ENCODE peak calls at places on chromosomes 3 and 15, in eight cellular contexts. L is mesenchymal stem cell; V is neural progenitor cell; Z is right cardiac atrium; P is tibial artery; O is CD8-positive, alpha-beta T cell; S is neuronal stem cell; R is CD4-positive, CD25-positive, alpha-beta regulatory T cell. I is an unnamed sample. For H3K27me3 and H3K4me1, the result is how much of the 10 kb centered on the place peaks cover.

GRCh38 chr15:79357566-79357965 is 46.7 kb downstream of the TMED3 start:
- DNase-seq in L (no peak), V (no peak), Z (no peak), P (no peak), O (no peak), S (no peak), R (no peak), I (no peak)

GRCh38 chr3:36663666-36664291 is 100.6 kb downstream of the DCLK3 start:
- DNase-seq in L (peak), V (no peak), Z (no peak), P (no peak), O (no peak), S (no peak), R (no peak), I (no peak)

GRCh38 chr3:140378571-140379340 is 299.1 kb upstream of the TRIM42 start:
- DNase-seq in L (no peak), V (no peak), Z (no peak), P (no peak), O (no peak), S (no peak), R (no peak), I (no peak)

GRCh38 chr3:69941439-69942176 is 57.9 kb upstream of the SAMMSON start:
- DNase-seq in L (peak), V (no peak), Z (no peak), P (no peak), O (no peak), S (no peak), R (no peak), I (no peak)

GRCh38 chr3:72071624-72072023 is 286.7 kb upstream of the PROK2 start:
- DNase-seq in L (no peak), V (no peak), Z (no peak), P (no peak), O (no peak), S (no peak), R (no peak), I (no peak)

GRCh38 chr3:135853981-135854380 is 111.5 kb upstream of the PPP2R3A start:
- DNase-seq in L (no peak), V (no peak), Z (no peak), P (no peak), O (no peak), S (no peak), R (no peak), I (no peak)

GRCh38 chr3:141728355-141728892 is 9.7 kb upstream of the RNF7 start:
- DNase-seq in L (no peak), V (no peak), Z (no peak), P (no peak), O (no peak), S (no peak), R (no peak), I (no peak)

GRCh38 chr3:11698326-11699082 is 54.8 kb upstream of the VGLL4 start:
- DNase-seq in L (no peak), V (no peak), Z (no peak), P (no peak), O (no peak), S (no peak), R (no peak), I (no peak)

GRCh38 chr3:140186421-140186920 is 251.5 kb downstream of the CLSTN2 start:
- DNase-seq in L (no peak), V (no peak), Z (no peak), P (no peak), O (no peak), S (no peak), R (no peak), I (no peak)

GRCh38 chr3:193207290-193207689 is 33.7 kb upstream of the PLAAT1 start:
- DNase-seq in L (peak), V (no peak), Z (no peak), P (no peak), O (no peak), S (no peak), R (no peak), I (no peak)

GRCh38 chr15:68408526-68408925 is 23.4 kb downstream of the ITGA11 start:
- DNase-seq in L (no peak), V (no peak), Z (no peak), P (no peak), O (no peak), S (no peak), R (no peak), I (no peak)

GRCh38 chr15:67931861-67932260 is 92.0 kb upstream of the RNU6-1 start:
- DNase-seq in L (peak), V (no peak), Z (no peak), P (no peak), O (no peak), S (no peak), R (no peak), I (no peak)

GRCh38 chr3:161163297-161163696 is 57.8 kb upstream of the NMD3 start:
- DNase-seq in L (peak), V (no peak), Z (no peak), P (no peak), O (no peak), S (no peak), R (no peak), I (no peak)

GRCh38 chr3:128492353-128493220 is at the start of gene GATA2:
- DNase-seq in L (no peak), V (peak), Z (peak), P (peak), O (no peak), S (no peak), R (no peak), I (no peak)

GRCh38 chr3:58463942-58464271 is 28.0 kb upstream of the KCTD6 start:
- DNase-seq in L (no peak), V (no peak), Z (no peak), P (no peak), O (no peak), S (no peak), R (no peak), I (no peak)

GRCh38 chr3:182760576-182761164 is 32.6 kb upstream of the ATP11B start:
- DNase-seq in L (no peak), V (no peak), Z (no peak), P (no peak), O (no peak), S (no peak), R (no peak), I (no peak)

GRCh38 chr3:174355505-174355904 is 503.6 kb upstream of the NAALADL2 start:
- DNase-seq in L (peak), V (peak), Z (no peak), P (no peak), O (no peak), S (peak), R (no peak), I (no peak)

GRCh38 chr3:124117486-124117885 is 125.6 kb upstream of the ROPN1 start:
- DNase-seq in L (peak), V (no peak), Z (peak), P (peak), O (no peak), S (no peak), R (no peak), I (peak)

GRCh38 chr15:98778263-98778959 is 130.1 kb downstream of the IGF1R start:
- DNase-seq in L (no peak), V (no peak), Z (no peak), P (no peak), O (no peak), S (no peak), R (no peak), I (no peak)

GRCh38 chr3:196222876-196223595 is 6.7 kb downstream of the SLC51A start:
- DNase-seq in L (no peak), V (no peak), Z (no peak), P (no peak), O (no peak), S (no peak), R (no peak), I (no peak)

GRCh38 chr3:26293351-26293750 is 329.2 kb upstream of the LRRC3B start:
- DNase-seq in L (no peak), V (no peak), Z (no peak), P (no peak), O (no peak), S (no peak), R (no peak), I (no peak)

GRCh38 chr15:36778516-36778915 is 199.1 kb downstream of the CDIN1 start:
- DNase-seq in L (no peak), V (no peak), Z (no peak), P (no peak), O (no peak), S (no peak), R (no peak), I (no peak)

GRCh38 chr3:156180077-156180476 is 59.7 kb downstream of the KCNAB1 start:
- DNase-seq in L (peak), V (no peak), Z (no peak), P (no peak), O (no peak), S (no peak), R (no peak), I (no peak)

GRCh38 chr3:43867673-43868072 is 176.9 kb downstream of the ABHD5 start:
- DNase-seq in L (peak), V (no peak), Z (no peak), P (no peak), O (no peak), S (no peak), R (no peak), I (peak)

GRCh38 chr15:72237286-72238224 is 6.6 kb upstream of the PKM start:
- DNase-seq in L (peak), V (no peak), Z (peak), P (peak), O (peak), S (no peak), R (no peak), I (peak)

GRCh38 chr3:40387001-40387894 is at the start of gene ENTPD3:
- DNase-seq in L (peak), V (peak), Z (peak), P (no peak), O (peak), S (peak), R (peak), I (peak)

GRCh38 chr3:149174901-149175300 is 45.5 kb downstream of the HPS3 start:
- DNase-seq in L (no peak), V (peak), Z (no peak), P (no peak), O (no peak), S (no peak), R (no peak), I (no peak)

GRCh38 chr3:55167586-55168317 is 239.9 kb upstream of the LRTM1 start:
- DNase-seq in L (peak), V (no peak), Z (no peak), P (no peak), O (no peak), S (no peak), R (no peak), I (no peak)

DNA sequence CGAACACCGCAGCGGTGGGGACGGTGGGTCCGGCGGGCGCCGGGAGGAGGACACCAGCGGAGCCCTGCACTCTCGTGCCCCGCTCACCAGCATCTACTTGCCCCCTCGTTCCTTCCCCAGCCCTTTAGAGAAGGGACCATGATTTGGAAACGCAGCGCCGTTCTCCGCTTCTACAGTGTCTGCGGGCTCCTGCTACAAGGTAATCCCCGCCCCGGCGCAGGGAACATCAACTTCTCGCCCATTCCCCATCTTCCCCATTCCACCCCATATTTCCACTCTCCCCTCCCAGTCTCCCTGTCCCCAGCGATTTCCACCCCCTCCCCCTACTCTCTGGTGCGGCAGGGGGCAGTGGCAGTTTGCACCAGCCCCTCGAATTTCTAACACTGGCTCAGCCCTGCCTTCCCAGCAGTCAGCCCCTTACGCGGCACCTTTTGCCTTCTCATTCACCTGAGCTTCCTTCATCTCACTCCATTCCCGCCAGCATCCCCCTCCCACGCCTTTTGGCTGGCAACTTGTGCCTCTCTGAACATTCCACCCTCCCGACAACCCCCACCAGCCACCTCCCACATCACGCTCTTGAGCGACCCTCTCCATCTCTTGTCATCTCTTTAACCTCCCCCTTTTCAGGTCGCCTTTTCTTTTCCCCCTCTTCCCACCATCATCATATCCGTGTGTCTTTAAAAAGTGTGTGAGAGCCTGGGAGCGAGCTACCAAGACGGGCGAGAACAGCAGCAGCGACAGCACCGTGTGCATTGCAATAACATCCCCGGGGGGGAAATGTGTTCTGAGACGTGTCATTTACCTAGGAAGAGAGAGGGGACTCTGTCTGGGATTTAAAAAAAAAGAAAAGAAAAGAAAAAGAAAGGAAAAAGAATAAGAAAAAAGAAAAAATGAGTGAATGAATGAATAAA is 936 bp downstream of the CADM2 start:
- DNase-seq in L (no peak), V (peak), Z (no peak), P (no peak), O (no peak), S (peak), R (no peak), I (no peak)
- H3K27me3 ChIP-seq in L (under half), V (under half), Z (under half), P (under half), O (under half), S (under half), R (under half), I (under half)

DNA sequence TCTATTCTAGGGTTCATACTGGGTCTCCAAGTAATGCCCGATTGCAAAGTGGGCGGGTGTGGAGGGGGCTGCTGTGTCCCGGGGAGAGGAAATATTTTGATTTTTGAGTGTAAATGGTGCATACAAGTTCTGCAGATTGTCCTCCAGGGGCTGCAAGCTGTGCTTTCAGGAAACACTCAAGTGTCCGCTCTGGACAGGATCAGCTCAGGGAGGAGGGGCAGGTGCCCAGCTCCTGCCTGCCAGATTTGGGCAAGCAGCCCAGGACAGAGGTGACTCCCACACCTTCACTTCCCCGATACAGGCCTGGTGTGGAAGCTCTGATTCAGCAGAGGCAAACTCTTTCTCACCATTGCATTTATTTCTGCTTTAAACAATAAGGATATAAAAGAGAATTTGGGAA is 142.7 kb downstream of the ALDH1A2 start:
- DNase-seq in L (no peak), V (no peak), Z (peak), P (no peak), O (no peak), S (no peak), R (no peak), I (no peak)
- H3K27ac ChIP-seq in L (no peak), V (no peak), Z (no peak), P (peak), O (no peak), S (no peak), R (no peak), I (peak)

GRCh38 chr3:46877671-46878125 is at the start of gene PTH1R:
- DNase-seq in L (no peak), V (no peak), Z (no peak), P (no peak), O (no peak), S (no peak), R (no peak), I (no peak)

GRCh38 chr3:46881819-46882376 is 4.4 kb downstream of the PTH1R start:
- DNase-seq in L (peak), V (peak), Z (peak), P (no peak), O (no peak), S (no peak), R (no peak), I (peak)

GRCh38 chr3:46876313-46877300 is 914 bp upstream of the PTH1R start:
- DNase-seq in L (no peak), V (no peak), Z (no peak), P (no peak), O (no peak), S (no peak), R (no peak), I (no peak)

GRCh38 chr3:46880884-46881818 is 3.6 kb downstream of the PTH1R start:
- DNase-seq in L (no peak), V (peak), Z (peak), P (no peak), O (no peak), S (no peak), R (no peak), I (no peak)

GRCh38 chr3:46878796-46879436 is 1.4 kb downstream of the PTH1R start:
- DNase-seq in L (no peak), V (peak), Z (peak), P (no peak), O (no peak), S (peak), R (no peak), I (no peak)
- H3K4me1 ChIP-seq in L (half or more), V (under half), Z (under half), P (under half), O (under half), S (under half), R (under half), I (under half)

GRCh38 chr15:52786436-52787122 is 3.6 kb downstream of the ONECUT1 start:
- DNase-seq in L (no peak), V (peak), Z (no peak), P (no peak), O (no peak), S (peak), R (no peak), I (no peak)
- H3K27me3 ChIP-seq in L (half or more), V (half or more), Z (under half), P (under half), O (under half), S (half or more), R (under half), I (under half)

DNA sequence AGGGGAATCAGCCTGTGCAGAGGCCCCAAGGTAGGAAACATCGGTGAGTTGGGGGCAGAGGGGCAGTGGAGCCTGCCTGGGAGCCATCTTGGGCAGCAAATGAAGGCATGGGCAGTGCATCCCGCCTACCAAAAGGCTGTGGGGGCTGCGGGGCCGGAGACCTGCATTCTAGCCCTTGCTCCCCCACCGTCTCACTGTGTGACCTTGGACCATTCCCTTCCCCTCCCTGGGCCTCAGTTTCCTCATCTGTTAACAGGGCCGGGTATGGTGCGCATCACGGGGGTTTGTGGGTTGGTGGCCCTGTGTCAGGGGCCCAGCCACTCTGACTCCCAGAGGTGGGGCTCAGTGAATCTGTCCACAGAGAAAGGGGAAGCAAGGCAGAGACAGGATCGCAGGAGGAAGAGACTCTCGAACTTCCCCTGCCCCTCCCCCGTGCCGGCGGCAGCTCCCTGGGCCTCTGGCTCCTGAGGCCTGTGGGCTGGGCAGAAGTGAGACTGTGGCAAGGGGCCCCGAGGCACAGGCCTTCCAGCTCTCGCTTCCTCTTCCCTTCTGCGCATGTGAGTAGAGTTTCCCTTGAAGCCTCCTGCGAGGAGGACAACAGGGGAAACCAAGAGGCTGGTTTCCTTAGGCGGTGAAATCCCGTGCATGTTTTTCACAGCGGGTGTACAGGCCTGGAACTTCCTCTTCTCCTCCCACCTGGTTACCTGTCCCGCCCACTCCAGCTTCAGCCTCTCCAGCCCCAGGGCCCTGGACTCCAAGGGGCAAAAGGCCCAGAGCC is 42.9 kb downstream of the IDH2 start:
- DNase-seq in L (peak), V (no peak), Z (peak), P (peak), O (peak), S (no peak), R (peak), I (peak)
- H3K27ac ChIP-seq in L (peak), V (peak), Z (peak), P (no peak), O (peak), S (peak), R (peak), I (no peak)

GRCh38 chr15:38691365-38691764 is 126.8 kb upstream of the RASGRP1 start:
- DNase-seq in L (no peak), V (no peak), Z (no peak), P (no peak), O (no peak), S (no peak), R (no peak), I (no peak)

GRCh38 chr15:38690737-38691332 is 126.2 kb upstream of the RASGRP1 start:
- DNase-seq in L (peak), V (peak), Z (peak), P (peak), O (peak), S (peak), R (peak), I (peak)

GRCh38 chr15:38690221-38690620 is 125.6 kb upstream of the RASGRP1 start:
- DNase-seq in L (no peak), V (no peak), Z (no peak), P (no peak), O (no peak), S (no peak), R (no peak), I (no peak)

GRCh38 chr15:38691951-38692788 is 127.6 kb upstream of the RASGRP1 start:
- DNase-seq in L (no peak), V (no peak), Z (no peak), P (no peak), O (no peak), S (no peak), R (no peak), I (no peak)

DNA sequence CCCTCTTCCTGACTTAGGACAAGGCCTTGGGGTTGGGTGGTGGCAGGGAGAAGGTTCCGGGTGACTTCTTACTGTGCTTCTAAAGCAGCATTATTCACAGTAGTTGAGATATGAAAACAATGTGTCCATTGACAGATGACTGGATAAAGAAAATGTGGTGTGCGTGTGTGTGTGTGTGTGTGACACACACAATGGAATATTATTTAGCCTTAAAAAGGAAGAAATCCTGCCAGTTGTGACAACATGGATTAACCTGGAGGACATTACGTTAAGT is 128.1 kb upstream of the RASGRP1 start:
- DNase-seq in L (no peak), V (no peak), Z (no peak), P (no peak), O (no peak), S (no peak), R (no peak), I (no peak)
- H3K4me1 ChIP-seq in L (under half), V (under half), Z (under half), P (under half), O (half or more), S (under half), R (half or more), I (under half)

DNA sequence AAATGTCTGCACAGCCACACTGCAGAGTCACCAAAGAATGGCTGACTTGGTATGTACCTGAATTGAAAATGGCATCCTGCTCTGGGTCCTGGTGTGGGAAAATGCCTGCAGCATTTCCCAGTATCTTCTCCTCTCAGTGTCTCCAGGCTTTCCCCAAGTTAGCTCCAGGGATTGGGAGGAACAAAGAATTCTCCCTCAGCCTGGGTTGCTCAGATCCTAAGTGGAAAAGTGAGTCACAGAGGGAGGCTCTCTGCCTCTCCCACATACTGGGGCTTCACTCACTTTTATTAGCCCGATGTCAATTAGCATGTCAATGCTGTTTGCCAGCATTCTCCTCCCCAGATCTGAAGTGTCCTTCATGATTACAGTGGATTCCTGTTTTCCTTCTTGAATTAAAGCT is 654.9 kb downstream of the EPHA3 start:
- DNase-seq in L (no peak), V (no peak), Z (no peak), P (no peak), O (no peak), S (no peak), R (no peak), I (no peak)
- H3K27me3 ChIP-seq in L (under half), V (under half), Z (under half), P (under half), O (under half), S (under half), R (under half), I (under half)

GRCh38 chr3:42749025-42749752 is 23.9 kb downstream of the CCDC13 start:
- DNase-seq in L (no peak), V (no peak), Z (no peak), P (peak), O (no peak), S (no peak), R (no peak), I (no peak)
- H3K27ac ChIP-seq in L (no peak), V (peak), Z (no peak), P (peak), O (no peak), S (no peak), R (no peak), I (peak)

I was measured in aorta.